ENCODE peak calls at places on chromosomes 16 and 17, in four cellular contexts. One of them, this sample, is unnamed.

GRCh38 chr17:2266045-2266864 is 37.3 kb downstream of the SMG6 start:
- DNase-seq in ACHN: no peak
- DNase-seq in head of caudate nucleus: no peak
- DNase-seq in fibroblast of the aortic adventitia: no peak
- DNase-seq in this sample: no peak

GRCh38 chr16:23182675-23183485 is at the start of gene SCNN1G:
- DNase-seq in head of caudate nucleus: no peak
- DNase-seq in fibroblast of the aortic adventitia: no peak
- DNase-seq in ACHN: peak
- DNase-seq in this sample: no peak

GRCh38 chr17:50626037-50626574 is 8.6 kb upstream of the ABCC3 start:
- DNase-seq in ACHN: peak
- DNase-seq in fibroblast of the aortic adventitia: peak
- DNase-seq in head of caudate nucleus: peak
- DNase-seq in this sample: peak

GRCh38 chr16:80062361-80063027 is 462.0 kb upstream of the MAF start:
- DNase-seq in fibroblast of the aortic adventitia: no peak
- DNase-seq in head of caudate nucleus: no peak
- DNase-seq in ACHN: no peak
- DNase-seq in this sample: no peak

GRCh38 chr17:82217530-82218204 is 5.0 kb upstream of the CCDC57 start:
- DNase-seq in fibroblast of the aortic adventitia: peak
- DNase-seq in head of caudate nucleus: no peak
- DNase-seq in ACHN: peak
- DNase-seq in this sample: no peak

GRCh38 chr17:3986270-3986938 is 22.2 kb upstream of the ATP2A3 start:
- DNase-seq in fibroblast of the aortic adventitia: no peak
- DNase-seq in ACHN: no peak
- DNase-seq in head of caudate nucleus: no peak
- DNase-seq in this sample: no peak

GRCh38 chr17:66580601-66581385 is 254.1 kb upstream of the CACNG5 start:
- DNase-seq in ACHN: no peak
- DNase-seq in head of caudate nucleus: no peak
- DNase-seq in fibroblast of the aortic adventitia: peak
- DNase-seq in this sample: no peak

GRCh38 chr16:24721830-24722238 is 7.6 kb upstream of the TNRC6A start:
- DNase-seq in fibroblast of the aortic adventitia: no peak
- DNase-seq in ACHN: no peak
- DNase-seq in head of caudate nucleus: no peak
- DNase-seq in this sample: no peak

GRCh38 chr16:66610111-66610820 is 5.8 kb downstream of the CMTM3 start:
- DNase-seq in fibroblast of the aortic adventitia: no peak
- DNase-seq in ACHN: no peak
- DNase-seq in head of caudate nucleus: no peak
- DNase-seq in this sample: no peak

GRCh38 chr16:1929105-1929504 is 10.9 kb upstream of the HS3ST6 start:
- DNase-seq in ACHN: peak
- DNase-seq in head of caudate nucleus: no peak
- DNase-seq in fibroblast of the aortic adventitia: peak
- DNase-seq in this sample: no peak

GRCh38 chr16:77807-78443 is at the start of gene MPG:
- DNase-seq in head of caudate nucleus: peak
- DNase-seq in ACHN: peak
- DNase-seq in fibroblast of the aortic adventitia: peak
- DNase-seq in this sample: no peak

GRCh38 chr17:1374426-1375177 is 25.4 kb downstream of the YWHAE start:
- DNase-seq in fibroblast of the aortic adventitia: no peak
- DNase-seq in head of caudate nucleus: no peak
- DNase-seq in ACHN: no peak
- DNase-seq in this sample: no peak

GRCh38 chr16:79267146-79267545 is 333.4 kb downstream of the MAF start:
- DNase-seq in ACHN: no peak
- DNase-seq in fibroblast of the aortic adventitia: no peak
- DNase-seq in head of caudate nucleus: no peak
- DNase-seq in this sample: no peak

GRCh38 chr16:88338896-88339295 is 43.9 kb upstream of the ZNF469 start:
- DNase-seq in ACHN: no peak
- DNase-seq in fibroblast of the aortic adventitia: no peak
- DNase-seq in head of caudate nucleus: no peak
- DNase-seq in this sample: no peak

This sample was measured in skeletal muscle cell.